ENCODE peak calls at places on chromosomes 12 and 14, in five cellular contexts. One of them, this sample, is unnamed.

GRCh38 chr12:14905269-14906004 is 19.8 kb upstream of the MGP start:
- DNase-seq in activated T-helper 2 cell treated with anti-CD3 and anti-CD28 coated beads, Interferon-gamma antibody, Interleukin-2, Interleukin-4, amounts not matched to agents 10 μg/mL and 5 μg/mL and 100 μg/mL, durations not matched to agents 14 hours and 24 hours and 36 hours: no peak
- DNase-seq in lung: no peak
- DNase-seq in glutamatergic neuron: no peak
- DNase-seq in fibroblast of pulmonary artery: peak
- DNase-seq in this sample: peak

GRCh38 chr12:114625294-114625851 is 58.6 kb downstream of the TBX3 start:
- DNase-seq in activated T-helper 2 cell treated with anti-CD3 and anti-CD28 coated beads, Interferon-gamma antibody, Interleukin-2, Interleukin-4, amounts not matched to agents 10 μg/mL and 5 μg/mL and 100 μg/mL, durations not matched to agents 14 hours and 24 hours and 36 hours: no peak
- DNase-seq in lung: peak
- DNase-seq in glutamatergic neuron: peak
- DNase-seq in fibroblast of pulmonary artery: peak
- DNase-seq in this sample: peak

GRCh38 chr14:24277606-24278321 is 6.4 kb upstream of the RABGGTA start:
- DNase-seq in activated T-helper 2 cell treated with anti-CD3 and anti-CD28 coated beads, Interferon-gamma antibody, Interleukin-2, Interleukin-4, amounts not matched to agents 10 μg/mL and 5 μg/mL and 100 μg/mL, durations not matched to agents 14 hours and 24 hours and 36 hours: no peak
- DNase-seq in lung: peak
- DNase-seq in glutamatergic neuron: no peak
- DNase-seq in fibroblast of pulmonary artery: no peak
- DNase-seq in this sample: no peak

GRCh38 chr12:106919910-106920544 is 35.7 kb upstream of the TMEM263 start:
- DNase-seq in activated T-helper 2 cell treated with anti-CD3 and anti-CD28 coated beads, Interferon-gamma antibody, Interleukin-2, Interleukin-4, amounts not matched to agents 10 μg/mL and 5 μg/mL and 100 μg/mL, durations not matched to agents 14 hours and 24 hours and 36 hours: no peak
- DNase-seq in lung: no peak
- DNase-seq in glutamatergic neuron: no peak
- DNase-seq in fibroblast of pulmonary artery: peak
- DNase-seq in this sample: peak

GRCh38 chr12:104669851-104670337 is 213.1 kb downstream of the CHST11 start:
- DNase-seq in activated T-helper 2 cell treated with anti-CD3 and anti-CD28 coated beads, Interferon-gamma antibody, Interleukin-2, Interleukin-4, amounts not matched to agents 10 μg/mL and 5 μg/mL and 100 μg/mL, durations not matched to agents 14 hours and 24 hours and 36 hours: peak
- DNase-seq in lung: peak
- DNase-seq in glutamatergic neuron: no peak
- DNase-seq in fibroblast of pulmonary artery: no peak
- DNase-seq in this sample: peak

GRCh38 chr14:69042309-69043006 is 63.4 kb upstream of the ACTN1 start:
- DNase-seq in activated T-helper 2 cell treated with anti-CD3 and anti-CD28 coated beads, Interferon-gamma antibody, Interleukin-2, Interleukin-4, amounts not matched to agents 10 μg/mL and 5 μg/mL and 100 μg/mL, durations not matched to agents 14 hours and 24 hours and 36 hours: no peak
- DNase-seq in lung: no peak
- DNase-seq in glutamatergic neuron: no peak
- DNase-seq in fibroblast of pulmonary artery: no peak
- DNase-seq in this sample: no peak

GRCh38 chr12:121949643-121950397 is 31.4 kb downstream of the CFAP251 start:
- DNase-seq in activated T-helper 2 cell treated with anti-CD3 and anti-CD28 coated beads, Interferon-gamma antibody, Interleukin-2, Interleukin-4, amounts not matched to agents 10 μg/mL and 5 μg/mL and 100 μg/mL, durations not matched to agents 14 hours and 24 hours and 36 hours: no peak
- DNase-seq in lung: no peak
- DNase-seq in glutamatergic neuron: no peak
- DNase-seq in fibroblast of pulmonary artery: peak
- DNase-seq in this sample: peak

GRCh38 chr14:36256131-36256801 is 64.2 kb downstream of the MBIP start:
- DNase-seq in activated T-helper 2 cell treated with anti-CD3 and anti-CD28 coated beads, Interferon-gamma antibody, Interleukin-2, Interleukin-4, amounts not matched to agents 10 μg/mL and 5 μg/mL and 100 μg/mL, durations not matched to agents 14 hours and 24 hours and 36 hours: no peak
- DNase-seq in lung: peak
- DNase-seq in glutamatergic neuron: no peak
- DNase-seq in fibroblast of pulmonary artery: peak
- DNase-seq in this sample: peak

GRCh38 chr14:103561381-103562134 is 899 bp downstream of the BAG5 start:
- DNase-seq in activated T-helper 2 cell treated with anti-CD3 and anti-CD28 coated beads, Interferon-gamma antibody, Interleukin-2, Interleukin-4, amounts not matched to agents 10 μg/mL and 5 μg/mL and 100 μg/mL, durations not matched to agents 14 hours and 24 hours and 36 hours: no peak
- DNase-seq in lung: peak
- DNase-seq in glutamatergic neuron: peak
- DNase-seq in fibroblast of pulmonary artery: peak
- DNase-seq in this sample: peak

GRCh38 chr12:82996168-82996812 is 309.6 kb downstream of the TMTC2 start:
- DNase-seq in activated T-helper 2 cell treated with anti-CD3 and anti-CD28 coated beads, Interferon-gamma antibody, Interleukin-2, Interleukin-4, amounts not matched to agents 10 μg/mL and 5 μg/mL and 100 μg/mL, durations not matched to agents 14 hours and 24 hours and 36 hours: no peak
- DNase-seq in lung: no peak
- DNase-seq in glutamatergic neuron: no peak
- DNase-seq in fibroblast of pulmonary artery: no peak
- DNase-seq in this sample: no peak

GRCh38 chr14:70289138-70289537 is 70.3 kb downstream of the COX16 start:
- DNase-seq in activated T-helper 2 cell treated with anti-CD3 and anti-CD28 coated beads, Interferon-gamma antibody, Interleukin-2, Interleukin-4, amounts not matched to agents 10 μg/mL and 5 μg/mL and 100 μg/mL, durations not matched to agents 14 hours and 24 hours and 36 hours: no peak
- DNase-seq in lung: no peak
- DNase-seq in glutamatergic neuron: no peak
- DNase-seq in fibroblast of pulmonary artery: no peak
- DNase-seq in this sample: no peak

GRCh38 chr14:102097441-102098135 is 10.7 kb upstream of the HSP90AA1 start:
- DNase-seq in activated T-helper 2 cell treated with anti-CD3 and anti-CD28 coated beads, Interferon-gamma antibody, Interleukin-2, Interleukin-4, amounts not matched to agents 10 μg/mL and 5 μg/mL and 100 μg/mL, durations not matched to agents 14 hours and 24 hours and 36 hours: no peak
- DNase-seq in lung: no peak
- DNase-seq in glutamatergic neuron: no peak
- DNase-seq in fibroblast of pulmonary artery: no peak
- DNase-seq in this sample: no peak